ENCODE peak calls at places on chromosomes 4 and X, in eight cellular contexts. C is neural progenitor cell, W is ovary, J is testis, Z is thyroid gland, H is psoas muscle, Y is PC-9, F is mesendoderm. R is an unnamed sample. For H3K4me1 and H3K27me3, the result is how much of the 10 kb centered on the place peaks cover.

GRCh38 chr4:88219099-88219498 is 60.7 kb upstream of the ABCG2 start:
- DNase-seq in C (peak), W (no peak), J (no peak), Z (no peak), H (no peak), Y (no peak), F (peak), R (no peak)

GRCh38 chr4:153322791-153323190 is 21.7 kb upstream of the MND1 start:
- DNase-seq in C (no peak), W (no peak), J (no peak), Z (no peak), H (no peak), Y (no peak), F (no peak), R (no peak)

GRCh38 chrX:154986826-154987575 is 35.5 kb downstream of the F8 start:
- DNase-seq in C (no peak), W (no peak), J (no peak), Z (no peak), H (no peak), Y (no peak), F (no peak), R (no peak)

GRCh38 chrX:17584248-17584681 is 153.0 kb upstream of the SCML1 start:
- DNase-seq in C (no peak), W (no peak), J (no peak), Z (no peak), H (no peak), Y (peak), F (peak), R (no peak)

GRCh38 chrX:118807151-118808017 is 16.2 kb upstream of the ZCCHC12 start:
- DNase-seq in C (peak), W (peak), J (peak), Z (peak), H (peak), Y (peak), F (peak), R (peak)

GRCh38 chr4:6568689-6569332 is 6.2 kb upstream of the MAN2B2 start:
- DNase-seq in C (no peak), W (no peak), J (no peak), Z (no peak), H (no peak), Y (peak), F (peak), R (no peak)

GRCh38 chr4:189600598-189601435 is 339.9 kb upstream of the FRG1 start:
- DNase-seq in C (no peak), W (no peak), J (no peak), Z (no peak), H (no peak), Y (no peak), F (peak), R (no peak)

GRCh38 chr4:55707507-55707906 is 71.4 kb upstream of the NMU start:
- DNase-seq in C (no peak), W (no peak), J (no peak), Z (no peak), H (no peak), Y (no peak), F (no peak), R (no peak)

GRCh38 chrX:107537815-107538214 is 88.4 kb downstream of the FRMPD3 start:
- DNase-seq in C (peak), W (no peak), J (peak), Z (no peak), H (no peak), Y (peak), F (peak), R (peak)

GRCh38 chr4:166308589-166308988 is 435.6 kb downstream of the TLL1 start:
- DNase-seq in C (no peak), W (no peak), J (no peak), Z (no peak), H (no peak), Y (no peak), F (no peak), R (no peak)

GRCh38 chr4:4694296-4694772 is 152.5 kb upstream of the STX18 start:
- DNase-seq in C (peak), W (peak), J (peak), Z (peak), H (no peak), Y (no peak), F (peak), R (no peak)

GRCh38 chrX:20066968-20067708 is 49.6 kb downstream of the MAP7D2 start:
- DNase-seq in C (peak), W (no peak), J (peak), Z (peak), H (no peak), Y (peak), F (peak), R (no peak)

GRCh38 chr4:47972721-47973120 is 43.8 kb downstream of the CNGA1 start:
- DNase-seq in C (no peak), W (no peak), J (no peak), Z (no peak), H (no peak), Y (no peak), F (no peak), R (no peak)

GRCh38 chr4:3443750-3444309 is 2.1 kb downstream of the HGFAC start:
- DNase-seq in C (no peak), W (peak), J (no peak), Z (no peak), H (no peak), Y (no peak), F (no peak), R (no peak)

GRCh38 chr4:10285028-10285427 is 168.4 kb upstream of the WDR1 start:
- DNase-seq in C (no peak), W (no peak), J (no peak), Z (no peak), H (no peak), Y (no peak), F (no peak), R (no peak)

GRCh38 chr4:147768113-147768512 is 36.2 kb downstream of the ARHGAP10 start:
- DNase-seq in C (no peak), W (no peak), J (no peak), Z (no peak), H (no peak), Y (no peak), F (no peak), R (no peak)

GRCh38 chr4:41204400-41204978 is 9.9 kb downstream of the APBB2 start:
- DNase-seq in C (no peak), W (no peak), J (no peak), Z (peak), H (peak), Y (peak), F (peak), R (peak)

GRCh38 chr4:41203841-41204240 is 10.5 kb downstream of the APBB2 start:
- DNase-seq in C (no peak), W (no peak), J (no peak), Z (no peak), H (no peak), Y (no peak), F (no peak), R (no peak)

GRCh38 chr4:41207330-41207831 is 7.0 kb downstream of the APBB2 start:
- DNase-seq in C (no peak), W (no peak), J (no peak), Z (no peak), H (peak), Y (no peak), F (no peak), R (no peak)

GRCh38 chr4:41205130-41205529 is 9.2 kb downstream of the APBB2 start:
- DNase-seq in C (no peak), W (no peak), J (no peak), Z (no peak), H (no peak), Y (no peak), F (no peak), R (no peak)

GRCh38 chr4:41205854-41206460 is 8.4 kb downstream of the APBB2 start:
- DNase-seq in C (no peak), W (no peak), J (no peak), Z (no peak), H (no peak), Y (no peak), F (no peak), R (no peak)
- H3K4me1 ChIP-seq in C (under half), W (under half), J (under half), Z (half or more), H (under half), Y (under half), F (under half), R (under half)

GRCh38 chr4:85092536-85092935 is 126.0 kb upstream of the WDFY3 start:
- DNase-seq in C (no peak), W (no peak), J (no peak), Z (no peak), H (no peak), Y (no peak), F (no peak), R (no peak)

GRCh38 chr4:85094735-85095134 is 128.2 kb upstream of the WDFY3 start:
- DNase-seq in C (no peak), W (no peak), J (no peak), Z (no peak), H (no peak), Y (no peak), F (no peak), R (no peak)

GRCh38 chr4:85092943-85093342 is 126.5 kb upstream of the WDFY3 start:
- DNase-seq in C (peak), W (no peak), J (no peak), Z (no peak), H (no peak), Y (no peak), F (no peak), R (no peak)
- H3K27ac ChIP-seq in C (no peak), W (no peak), J (no peak), Z (no peak), H (no peak), Y (no peak), F (no peak), R (no peak)

GRCh38 chrX:115949900-115950822 is 220.4 kb upstream of the AGTR2 start:
- DNase-seq in C (peak), W (peak), J (no peak), Z (no peak), H (no peak), Y (peak), F (peak), R (peak)

GRCh38 chrX:115948018-115948923 is 222.3 kb upstream of the AGTR2 start:
- DNase-seq in C (peak), W (no peak), J (no peak), Z (no peak), H (no peak), Y (peak), F (no peak), R (no peak)

GRCh38 chrX:115957862-115958490 is 212.6 kb upstream of the AGTR2 start:
- DNase-seq in C (peak), W (no peak), J (no peak), Z (no peak), H (no peak), Y (peak), F (peak), R (no peak)

GRCh38 chrX:115952417-115953092 is 218.0 kb upstream of the AGTR2 start:
- DNase-seq in C (peak), W (no peak), J (no peak), Z (no peak), H (no peak), Y (no peak), F (peak), R (no peak)
- H3K27me3 ChIP-seq in C (under half), W (under half), J (under half), Z (under half), H (under half), Y (under half), F (under half), R (under half)

DNA sequence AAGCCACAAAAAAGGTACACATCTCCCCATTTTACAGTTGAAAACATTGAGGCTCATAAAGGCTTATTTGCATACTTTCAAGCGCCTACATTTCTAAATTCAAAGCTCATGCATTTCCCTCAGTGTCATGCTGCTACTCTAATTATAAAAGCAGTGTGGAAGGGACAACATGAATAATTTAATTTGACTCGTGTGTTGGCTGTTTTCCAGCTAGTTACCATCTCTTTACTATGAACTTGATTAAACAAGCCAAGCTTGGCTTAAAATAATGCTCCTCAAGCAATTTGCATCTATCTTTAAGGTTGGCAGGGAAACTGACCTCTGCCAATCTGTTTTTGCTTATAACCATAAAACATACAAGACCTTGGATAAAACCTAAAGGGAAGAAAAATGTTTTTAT is 252.5 kb upstream of the NEIL3 start:
- DNase-seq in C (no peak), W (no peak), J (no peak), Z (no peak), H (no peak), Y (no peak), F (no peak), R (no peak)
- H3K4me1 ChIP-seq in C (under half), W (under half), J (under half), Z (under half), H (under half), Y (under half), F (under half), R (under half)

GRCh38 chr4:157776930-157777329 is 395.9 kb downstream of the GASK1B start:
- DNase-seq in C (no peak), W (no peak), J (no peak), Z (no peak), H (no peak), Y (no peak), F (no peak), R (no peak)
- H3K27ac ChIP-seq in C (no peak), W (no peak), J (no peak), Z (no peak), H (no peak), Y (no peak), F (no peak), R (no peak)

GRCh38 chrX:25005382-25006185 is 10.2 kb downstream of the ARX start:
- DNase-seq in C (peak), W (peak), J (no peak), Z (no peak), H (no peak), Y (no peak), F (no peak), R (no peak)
- H3K27me3 ChIP-seq in C (half or more), W (under half), J (under half), Z (under half), H (under half), Y (under half), F (half or more), R (half or more)

DNA sequence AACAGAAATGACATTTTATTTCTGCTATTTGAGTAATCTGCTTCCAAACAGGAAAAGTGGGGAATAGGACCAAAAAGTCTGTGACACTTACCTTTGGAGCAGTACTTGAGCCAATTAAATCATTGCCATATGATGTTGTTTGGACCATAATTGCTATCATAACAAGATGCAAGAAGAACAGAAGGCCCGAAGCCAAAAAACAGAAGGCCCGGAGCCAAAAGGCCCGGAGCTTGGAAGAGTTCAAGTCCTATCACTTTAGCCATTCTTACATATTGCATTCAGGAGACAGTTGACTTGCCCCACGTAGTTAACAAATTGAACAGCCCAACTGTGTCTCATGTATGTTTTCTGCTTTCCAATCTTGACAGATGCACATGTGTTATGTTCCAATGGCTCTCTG is 285.6 kb downstream of the ARHGAP24 start:
- DNase-seq in C (no peak), W (no peak), J (no peak), Z (no peak), H (no peak), Y (no peak), F (no peak), R (no peak)
- H3K4me1 ChIP-seq in C (under half), W (under half), J (under half), Z (under half), H (under half), Y (under half), F (under half), R (under half)

DNA sequence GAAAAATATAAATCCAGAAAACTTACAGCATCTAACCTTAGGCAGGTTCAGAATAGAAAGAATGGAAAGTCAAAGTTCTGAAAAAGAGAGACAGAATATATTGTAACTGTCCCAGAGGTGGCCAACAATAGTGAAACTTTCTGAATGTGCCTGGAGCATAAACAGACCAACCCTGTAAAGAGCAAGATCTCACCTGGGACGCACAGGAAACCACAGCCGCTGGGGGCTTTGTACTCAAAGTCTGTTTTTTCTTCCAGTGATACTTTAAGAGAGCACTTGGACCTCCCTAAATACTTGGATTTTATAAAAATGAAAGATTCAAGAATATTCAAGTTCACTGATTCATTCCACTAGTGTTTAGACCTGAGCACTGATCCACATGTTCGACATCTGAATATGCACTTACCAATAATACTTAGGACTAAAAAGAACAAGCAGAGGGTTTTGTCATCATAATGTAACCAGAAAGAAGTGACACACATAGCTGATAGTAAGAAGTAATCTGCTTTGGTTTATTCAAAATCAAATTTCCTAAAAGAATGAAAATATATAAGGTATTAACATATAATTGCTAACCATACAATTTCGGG is 35.3 kb downstream of the ARAP2 start:
- DNase-seq in C (no peak), W (no peak), J (no peak), Z (no peak), H (no peak), Y (no peak), F (no peak), R (no peak)
- H3K27ac ChIP-seq in C (no peak), W (no peak), J (peak), Z (no peak), H (no peak), Y (no peak), F (no peak), R (no peak)

DNA sequence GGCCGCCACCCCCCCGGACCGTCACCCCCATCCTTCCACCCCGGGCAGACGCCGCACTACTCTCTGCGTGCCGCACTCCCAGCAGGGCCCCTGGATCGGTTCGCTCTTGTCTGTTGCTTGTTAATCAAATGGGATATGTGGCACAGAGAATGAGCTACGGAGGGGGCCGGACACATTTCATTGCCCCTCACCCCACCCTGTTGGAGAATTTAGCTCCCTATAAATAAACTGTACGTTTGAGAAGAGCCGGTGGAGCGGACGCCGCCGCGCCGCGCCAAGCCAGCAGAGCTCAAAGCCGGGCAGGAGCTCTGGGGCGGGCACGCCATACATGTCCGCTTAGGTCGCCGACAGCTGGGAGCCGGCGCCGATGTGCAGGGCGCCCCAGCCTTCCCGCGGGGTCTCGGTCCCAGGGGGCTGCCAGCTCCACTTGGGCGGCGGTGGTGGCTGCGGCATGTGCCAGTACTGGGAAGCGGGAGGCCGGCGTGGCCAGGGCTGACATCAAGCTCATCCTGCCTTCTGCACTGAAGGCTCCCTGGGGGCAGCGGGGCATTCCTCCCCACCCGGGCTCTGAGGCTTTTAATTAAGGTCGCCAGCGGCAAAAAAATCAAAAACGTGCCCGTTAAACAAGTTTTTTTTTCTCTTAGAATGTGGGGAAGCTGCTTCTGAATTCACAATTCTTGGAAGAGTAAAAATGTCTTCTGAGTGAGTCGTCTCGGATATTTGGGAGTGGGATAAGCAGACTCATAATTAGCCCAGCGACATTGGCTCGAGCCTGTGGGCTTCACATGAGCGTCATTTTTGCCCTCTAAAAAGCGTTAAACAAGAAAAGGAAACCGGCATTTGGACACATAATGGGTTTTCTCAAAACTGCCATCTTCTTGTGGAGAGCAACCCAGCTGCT is 1.1 kb upstream of the PCDH19 start:
- DNase-seq in C (peak), W (no peak), J (no peak), Z (no peak), H (peak), Y (no peak), F (no peak), R (no peak)
- H3K27me3 ChIP-seq in C (half or more), W (under half), J (under half), Z (under half), H (under half), Y (under half), F (under half), R (under half)

GRCh38 chrX:9352683-9353430 is 112.0 kb upstream of the TBL1X start:
- DNase-seq in C (no peak), W (no peak), J (peak), Z (peak), H (no peak), Y (no peak), F (no peak), R (peak)

GRCh38 chrX:9354918-9355317 is 109.9 kb upstream of the TBL1X start:
- DNase-seq in C (no peak), W (no peak), J (no peak), Z (no peak), H (no peak), Y (no peak), F (no peak), R (no peak)

GRCh38 chrX:9357500-9358139 is 107.2 kb upstream of the TBL1X start:
- DNase-seq in C (no peak), W (no peak), J (no peak), Z (no peak), H (no peak), Y (no peak), F (no peak), R (no peak)

GRCh38 chrX:9355739-9356138 is 109.1 kb upstream of the TBL1X start:
- DNase-seq in C (no peak), W (no peak), J (no peak), Z (no peak), H (no peak), Y (no peak), F (no peak), R (no peak)

GRCh38 chrX:9356846-9357245 is 108.0 kb upstream of the TBL1X start:
- DNase-seq in C (no peak), W (no peak), J (no peak), Z (no peak), H (no peak), Y (no peak), F (no peak), R (no peak)
- H3K4me1 ChIP-seq in C (under half), W (under half), J (under half), Z (under half), H (under half), Y (under half), F (under half), R (under half)

R was measured in stomach.